ENCODE peak calls at places on chromosomes 1 and 21, in seven cellular contexts. S, Q, L, A, K, V and I are unnamed samples.

GRCh38 chr1:44068442-44068861 is 37.2 kb upstream of the SLC6A9 start:
- DNase-seq in V (no peak), A (no peak), Q (no peak), S (no peak), K (peak; percentile 56), L (no peak), I (peak; percentile 12)

GRCh38 chr1:59814180-59814900 is 409 bp upstream of the HOOK1 start:
- DNase-seq in S (no peak), K (peak; percentile 62), A (peak; percentile 98), L (no peak), V (peak; percentile 57), Q (peak; percentile 93), I (peak; percentile 4)

GRCh38 chr1:109910963-109911798 is 532 bp downstream of the CSF1 start:
- DNase-seq in L (no peak), K (no peak), V (no peak), Q (peak; percentile 47), S (no peak), A (no peak), I (no peak)

GRCh38 chr1:199020904-199021303 is 382.1 kb downstream of the PTPRC start:
- DNase-seq in S (no peak), Q (no peak), A (no peak), L (no peak), V (no peak), K (no peak), I (no peak)

GRCh38 chr1:109443476-109443875 is 17.2 kb upstream of the PSMA5 start:
- DNase-seq in V (no peak), A (no peak), Q (no peak), L (no peak), K (no peak), S (no peak), I (peak; percentile 31)

GRCh38 chr1:160143695-160144094 is 7.7 kb upstream of the ATP1A4 start:
- DNase-seq in A (no peak), L (no peak), K (no peak), V (no peak), S (no peak), Q (no peak), I (no peak)

GRCh38 chr1:173432331-173432730 is 44.8 kb upstream of the PRDX6 start:
- DNase-seq in K (no peak), S (no peak), L (no peak), Q (no peak), A (no peak), V (no peak), I (no peak)

GRCh38 chr21:33801424-33802405 is 113.9 kb downstream of the ATP5PO start:
- DNase-seq in L (peak; percentile 55), Q (no peak), V (no peak), S (peak; percentile 22), K (no peak), A (peak; percentile 92), I (peak; percentile 36)

GRCh38 chr1:12124693-12125421 is 41.9 kb upstream of the TNFRSF1B start:
- DNase-seq in L (peak; percentile 57), V (peak; percentile 51), A (peak; percentile 31), K (peak; percentile 84), Q (peak; percentile 85), S (peak; percentile 26), I (peak; percentile 77)

GRCh38 chr1:918353-918752 is 5.4 kb upstream of the SAMD11 start:
- DNase-seq in A (no peak), S (no peak), K (peak; percentile 37), Q (no peak), V (no peak), L (no peak), I (no peak)